ENCODE peak calls at places on chromosome 12, in five cellular contexts. One of them, this sample, is unnamed.
A peak's percentile ranks its signal among the peaks of the same experiment; 100 is the strongest.

GRCh38 chr12:52741378-52742195 is 35.6 kb downstream of the KRT76 start:
- DNase-seq in epithelial cell of proximal tubule: no peak
- DNase-seq in skeletal muscle cell: peak; percentile 2
- DNase-seq in endothelial cell: peak; percentile 80
- DNase-seq in activated effector memory CD4-positive, alpha-beta T cell treated with Interleukin-2 at 50 U/mL for 16 hours: peak; percentile 27
- DNase-seq in this sample: no peak

GRCh38 chr12:94792690-94793089 is 142.3 kb upstream of the TMCC3 start:
- DNase-seq in epithelial cell of proximal tubule: no peak
- DNase-seq in skeletal muscle cell: peak; percentile 33
- DNase-seq in endothelial cell: no peak
- DNase-seq in activated effector memory CD4-positive, alpha-beta T cell treated with Interleukin-2 at 50 U/mL for 16 hours: no peak
- DNase-seq in this sample: no peak

GRCh38 chr12:95634622-95635621 is 83.6 kb upstream of the USP44 start:
- DNase-seq in epithelial cell of proximal tubule: peak; percentile 98
- DNase-seq in skeletal muscle cell: peak; percentile 55
- DNase-seq in endothelial cell: no peak
- DNase-seq in activated effector memory CD4-positive, alpha-beta T cell treated with Interleukin-2 at 50 U/mL for 16 hours: no peak
- DNase-seq in this sample: peak; percentile 82

GRCh38 chr12:108358580-108358965 is 19.5 kb upstream of the CMKLR1 start:
- DNase-seq in epithelial cell of proximal tubule: no peak
- DNase-seq in skeletal muscle cell: no peak
- DNase-seq in endothelial cell: no peak
- DNase-seq in activated effector memory CD4-positive, alpha-beta T cell treated with Interleukin-2 at 50 U/mL for 16 hours: no peak
- DNase-seq in this sample: no peak

GRCh38 chr12:117134059-117134458 is 34.8 kb upstream of the TESC start:
- DNase-seq in epithelial cell of proximal tubule: no peak
- DNase-seq in skeletal muscle cell: no peak
- DNase-seq in endothelial cell: no peak
- DNase-seq in activated effector memory CD4-positive, alpha-beta T cell treated with Interleukin-2 at 50 U/mL for 16 hours: peak; percentile 27
- DNase-seq in this sample: no peak

GRCh38 chr12:120367252-120367923 is 1.6 kb downstream of the MSI1 start:
- DNase-seq in epithelial cell of proximal tubule: no peak
- DNase-seq in skeletal muscle cell: no peak
- DNase-seq in endothelial cell: peak; percentile 55
- DNase-seq in activated effector memory CD4-positive, alpha-beta T cell treated with Interleukin-2 at 50 U/mL for 16 hours: no peak
- DNase-seq in this sample: no peak

GRCh38 chr12:10097521-10097920 is 1.3 kb downstream of the CLEC1A start:
- DNase-seq in epithelial cell of proximal tubule: no peak
- DNase-seq in skeletal muscle cell: no peak
- DNase-seq in endothelial cell: no peak
- DNase-seq in activated effector memory CD4-positive, alpha-beta T cell treated with Interleukin-2 at 50 U/mL for 16 hours: no peak
- DNase-seq in this sample: no peak

GRCh38 chr12:7100239-7100638 is 8.0 kb upstream of the C1R start:
- DNase-seq in epithelial cell of proximal tubule: no peak
- DNase-seq in skeletal muscle cell: no peak
- DNase-seq in endothelial cell: no peak
- DNase-seq in activated effector memory CD4-positive, alpha-beta T cell treated with Interleukin-2 at 50 U/mL for 16 hours: no peak
- DNase-seq in this sample: no peak

GRCh38 chr12:116368196-116369194 is 91.0 kb upstream of the MED13L start:
- DNase-seq in epithelial cell of proximal tubule: peak; percentile 73
- DNase-seq in skeletal muscle cell: no peak
- DNase-seq in endothelial cell: peak; percentile 16
- DNase-seq in activated effector memory CD4-positive, alpha-beta T cell treated with Interleukin-2 at 50 U/mL for 16 hours: no peak
- DNase-seq in this sample: no peak

GRCh38 chr12:989751-990278 is 1.2 kb upstream of the ERC1 start:
- DNase-seq in epithelial cell of proximal tubule: no peak
- DNase-seq in skeletal muscle cell: peak; percentile 52
- DNase-seq in endothelial cell: no peak
- DNase-seq in activated effector memory CD4-positive, alpha-beta T cell treated with Interleukin-2 at 50 U/mL for 16 hours: no peak
- DNase-seq in this sample: no peak

GRCh38 chr12:92784795-92785562 is 82.2 kb downstream of the PLEKHG7 start:
- DNase-seq in epithelial cell of proximal tubule: peak; percentile 46
- DNase-seq in skeletal muscle cell: peak; percentile 42
- DNase-seq in endothelial cell: peak; percentile 25
- DNase-seq in activated effector memory CD4-positive, alpha-beta T cell treated with Interleukin-2 at 50 U/mL for 16 hours: no peak
- DNase-seq in this sample: peak; percentile 55

GRCh38 chr12:39443704-39444234 is 849 bp upstream of the KIF21A start:
- DNase-seq in epithelial cell of proximal tubule: peak; percentile 53
- DNase-seq in skeletal muscle cell: no peak
- DNase-seq in endothelial cell: peak; percentile 4
- DNase-seq in activated effector memory CD4-positive, alpha-beta T cell treated with Interleukin-2 at 50 U/mL for 16 hours: no peak
- DNase-seq in this sample: no peak

GRCh38 chr12:659090-659683 is 4.1 kb downstream of the NINJ2 start:
- DNase-seq in epithelial cell of proximal tubule: no peak
- DNase-seq in skeletal muscle cell: no peak
- DNase-seq in endothelial cell: no peak
- DNase-seq in activated effector memory CD4-positive, alpha-beta T cell treated with Interleukin-2 at 50 U/mL for 16 hours: no peak
- DNase-seq in this sample: no peak

GRCh38 chr12:12976366-12976765 is 23.7 kb downstream of the HEBP1 start:
- DNase-seq in epithelial cell of proximal tubule: peak; percentile 79
- DNase-seq in skeletal muscle cell: peak; percentile 87
- DNase-seq in endothelial cell: no peak
- DNase-seq in activated effector memory CD4-positive, alpha-beta T cell treated with Interleukin-2 at 50 U/mL for 16 hours: no peak
- DNase-seq in this sample: peak; percentile 81

GRCh38 chr12:57181072-57181471 is 33.7 kb upstream of the LRP1-AS start:
- DNase-seq in epithelial cell of proximal tubule: no peak
- DNase-seq in skeletal muscle cell: no peak
- DNase-seq in endothelial cell: no peak
- DNase-seq in activated effector memory CD4-positive, alpha-beta T cell treated with Interleukin-2 at 50 U/mL for 16 hours: no peak
- DNase-seq in this sample: no peak

GRCh38 chr12:52063986-52064649 is 5.7 kb upstream of the ATG101 start:
- DNase-seq in epithelial cell of proximal tubule: no peak
- DNase-seq in skeletal muscle cell: peak; percentile 88
- DNase-seq in endothelial cell: no peak
- DNase-seq in activated effector memory CD4-positive, alpha-beta T cell treated with Interleukin-2 at 50 U/mL for 16 hours: no peak
- DNase-seq in this sample: peak; percentile 79

GRCh38 chr12:93795352-93795751 is 118.2 kb downstream of the CRADD start:
- DNase-seq in epithelial cell of proximal tubule: no peak
- DNase-seq in skeletal muscle cell: no peak
- DNase-seq in endothelial cell: no peak
- DNase-seq in activated effector memory CD4-positive, alpha-beta T cell treated with Interleukin-2 at 50 U/mL for 16 hours: no peak
- DNase-seq in this sample: no peak

GRCh38 chr12:3204143-3204542 is 127.0 kb downstream of the TSPAN9 start:
- DNase-seq in epithelial cell of proximal tubule: no peak
- DNase-seq in skeletal muscle cell: no peak
- DNase-seq in endothelial cell: no peak
- DNase-seq in activated effector memory CD4-positive, alpha-beta T cell treated with Interleukin-2 at 50 U/mL for 16 hours: no peak
- DNase-seq in this sample: no peak

GRCh38 chr12:12349711-12350665 is at the start of gene MANSC1:
- DNase-seq in epithelial cell of proximal tubule: no peak
- DNase-seq in skeletal muscle cell: no peak
- DNase-seq in endothelial cell: peak; percentile 64
- DNase-seq in activated effector memory CD4-positive, alpha-beta T cell treated with Interleukin-2 at 50 U/mL for 16 hours: peak; percentile 37
- DNase-seq in this sample: no peak

GRCh38 chr12:26124491-26125450 is at the start of gene BHLHE41:
- DNase-seq in epithelial cell of proximal tubule: no peak
- DNase-seq in skeletal muscle cell: no peak
- DNase-seq in endothelial cell: peak; percentile 67
- DNase-seq in activated effector memory CD4-positive, alpha-beta T cell treated with Interleukin-2 at 50 U/mL for 16 hours: no peak
- DNase-seq in this sample: no peak

GRCh38 chr12:119678459-119678858 is 10.5 kb downstream of the PRKAB1 start:
- DNase-seq in epithelial cell of proximal tubule: no peak
- DNase-seq in skeletal muscle cell: no peak
- DNase-seq in endothelial cell: no peak
- DNase-seq in activated effector memory CD4-positive, alpha-beta T cell treated with Interleukin-2 at 50 U/mL for 16 hours: no peak
- DNase-seq in this sample: no peak

GRCh38 chr12:16756833-16757552 is 151.0 kb upstream of the LMO3 start:
- DNase-seq in epithelial cell of proximal tubule: no peak
- DNase-seq in skeletal muscle cell: no peak
- DNase-seq in endothelial cell: no peak
- DNase-seq in activated effector memory CD4-positive, alpha-beta T cell treated with Interleukin-2 at 50 U/mL for 16 hours: no peak
- DNase-seq in this sample: no peak

GRCh38 chr12:68587448-68587873 is 23.2 kb upstream of the RAP1B start:
- DNase-seq in epithelial cell of proximal tubule: no peak
- DNase-seq in skeletal muscle cell: no peak
- DNase-seq in endothelial cell: no peak
- DNase-seq in activated effector memory CD4-positive, alpha-beta T cell treated with Interleukin-2 at 50 U/mL for 16 hours: peak; percentile 2
- DNase-seq in this sample: no peak

GRCh38 chr12:3128498-3129293 is 51.5 kb downstream of the TSPAN9 start:
- DNase-seq in epithelial cell of proximal tubule: no peak
- DNase-seq in skeletal muscle cell: no peak
- DNase-seq in endothelial cell: no peak
- DNase-seq in activated effector memory CD4-positive, alpha-beta T cell treated with Interleukin-2 at 50 U/mL for 16 hours: no peak
- DNase-seq in this sample: no peak

GRCh38 chr12:113058553-113058952 is 2.0 kb downstream of the DTX1 start:
- DNase-seq in epithelial cell of proximal tubule: no peak
- DNase-seq in skeletal muscle cell: no peak
- DNase-seq in endothelial cell: no peak
- DNase-seq in activated effector memory CD4-positive, alpha-beta T cell treated with Interleukin-2 at 50 U/mL for 16 hours: no peak
- DNase-seq in this sample: no peak

GRCh38 chr12:52566847-52567291 is 6.8 kb downstream of the KRT74 start:
- DNase-seq in epithelial cell of proximal tubule: no peak
- DNase-seq in skeletal muscle cell: no peak
- DNase-seq in endothelial cell: no peak
- DNase-seq in activated effector memory CD4-positive, alpha-beta T cell treated with Interleukin-2 at 50 U/mL for 16 hours: no peak
- DNase-seq in this sample: no peak

GRCh38 chr12:88258396-88258795 is 116.3 kb downstream of the TMTC3 start:
- DNase-seq in epithelial cell of proximal tubule: no peak
- DNase-seq in skeletal muscle cell: no peak
- DNase-seq in endothelial cell: no peak
- DNase-seq in activated effector memory CD4-positive, alpha-beta T cell treated with Interleukin-2 at 50 U/mL for 16 hours: no peak
- DNase-seq in this sample: no peak

GRCh38 chr12:4934651-4935050 is 24.9 kb downstream of the KCNA1 start:
- DNase-seq in epithelial cell of proximal tubule: no peak
- DNase-seq in skeletal muscle cell: no peak
- DNase-seq in endothelial cell: no peak
- DNase-seq in activated effector memory CD4-positive, alpha-beta T cell treated with Interleukin-2 at 50 U/mL for 16 hours: no peak
- DNase-seq in this sample: no peak

GRCh38 chr12:102976609-102977280 is 19.3 kb downstream of the ASCL1 start:
- DNase-seq in epithelial cell of proximal tubule: no peak
- DNase-seq in skeletal muscle cell: no peak
- DNase-seq in endothelial cell: no peak
- DNase-seq in activated effector memory CD4-positive, alpha-beta T cell treated with Interleukin-2 at 50 U/mL for 16 hours: no peak
- DNase-seq in this sample: no peak

GRCh38 chr12:74641694-74642093 is 104.1 kb downstream of the ATXN7L3B start:
- DNase-seq in epithelial cell of proximal tubule: no peak
- DNase-seq in skeletal muscle cell: no peak
- DNase-seq in endothelial cell: no peak
- DNase-seq in activated effector memory CD4-positive, alpha-beta T cell treated with Interleukin-2 at 50 U/mL for 16 hours: no peak
- DNase-seq in this sample: no peak

GRCh38 chr12:124747426-124748161 is 116.1 kb downstream of the SCARB1 start:
- DNase-seq in epithelial cell of proximal tubule: peak; percentile 99
- DNase-seq in skeletal muscle cell: peak; percentile 90
- DNase-seq in endothelial cell: no peak
- DNase-seq in activated effector memory CD4-positive, alpha-beta T cell treated with Interleukin-2 at 50 U/mL for 16 hours: no peak
- DNase-seq in this sample: no peak

GRCh38 chr12:113479578-113480335 is 8.1 kb upstream of the LHX5 start:
- DNase-seq in epithelial cell of proximal tubule: no peak
- DNase-seq in skeletal muscle cell: no peak
- DNase-seq in endothelial cell: peak; percentile 84
- DNase-seq in activated effector memory CD4-positive, alpha-beta T cell treated with Interleukin-2 at 50 U/mL for 16 hours: peak; percentile 2
- DNase-seq in this sample: no peak

GRCh38 chr12:130752692-130753230 is 36.7 kb upstream of the RIMBP2 start:
- DNase-seq in epithelial cell of proximal tubule: no peak
- DNase-seq in skeletal muscle cell: no peak
- DNase-seq in endothelial cell: no peak
- DNase-seq in activated effector memory CD4-positive, alpha-beta T cell treated with Interleukin-2 at 50 U/mL for 16 hours: no peak
- DNase-seq in this sample: no peak